ENCODE peak calls at places on chromosomes 13 and 19, in seven cellular contexts. W, Q, F, C, P, V and A are unnamed samples.
A peak's percentile ranks its signal among the peaks of the same experiment; 100 is the strongest.

GRCh38 chr13:63684822-63685221 is 2269.2 kb upstream of the PCDH20 start:
- DNase-seq in P (no peak), W (no peak), C (no peak), F (no peak), V (no peak), Q (no peak), A (no peak)

GRCh38 chr19:30871979-30872378 is 477.3 kb downstream of the TSHZ3 start:
- DNase-seq in V (no peak), W (no peak), F (no peak), P (no peak), C (no peak), Q (no peak), A (no peak)

GRCh38 chr19:42601811-42602443 is 7.2 kb upstream of the CEACAM8 start:
- DNase-seq in V (no peak), W (no peak), F (no peak), P (peak; percentile 42), Q (no peak), C (no peak), A (no peak)

GRCh38 chr19:49340865-49341718 is 5.9 kb downstream of the CD37 start:
- DNase-seq in W (no peak), F (no peak), P (no peak), Q (peak; percentile 41), C (no peak), V (peak; percentile 36), A (peak; percentile 63)

GRCh38 chr13:91868351-91868750 is 469.9 kb downstream of the GPC5 start:
- DNase-seq in C (no peak), Q (no peak), F (no peak), P (no peak), V (no peak), W (no peak), A (no peak)

GRCh38 chr13:43787518-43787891 is 733 bp upstream of the ENOX1 start:
- DNase-seq in V (no peak), Q (no peak), W (no peak), C (no peak), F (no peak), P (no peak), A (no peak)

GRCh38 chr13:21338156-21338555 is 120.9 kb downstream of the ZDHHC20 start:
- DNase-seq in C (no peak), Q (no peak), V (no peak), F (no peak), W (no peak), P (no peak), A (no peak)

GRCh38 chr19:16382775-16383543 is 58.3 kb downstream of the KLF2 start:
- DNase-seq in Q (peak; percentile 92), P (peak; percentile 93), W (peak; percentile 92), F (peak; percentile 87), C (peak; percentile 78), V (peak; percentile 84), A (peak; percentile 95)

GRCh38 chr13:108269601-108270328 is at the start of gene TNFSF13B:
- DNase-seq in C (peak; percentile 15), V (no peak), P (peak; percentile 1), Q (peak; percentile 66), W (no peak), F (peak; percentile 57), A (peak; percentile 62)

GRCh38 chr13:23681253-23681652 is 111.0 kb downstream of the TNFRSF19 start:
- DNase-seq in W (no peak), F (no peak), Q (no peak), C (no peak), V (no peak), P (no peak), A (no peak)

DNA sequence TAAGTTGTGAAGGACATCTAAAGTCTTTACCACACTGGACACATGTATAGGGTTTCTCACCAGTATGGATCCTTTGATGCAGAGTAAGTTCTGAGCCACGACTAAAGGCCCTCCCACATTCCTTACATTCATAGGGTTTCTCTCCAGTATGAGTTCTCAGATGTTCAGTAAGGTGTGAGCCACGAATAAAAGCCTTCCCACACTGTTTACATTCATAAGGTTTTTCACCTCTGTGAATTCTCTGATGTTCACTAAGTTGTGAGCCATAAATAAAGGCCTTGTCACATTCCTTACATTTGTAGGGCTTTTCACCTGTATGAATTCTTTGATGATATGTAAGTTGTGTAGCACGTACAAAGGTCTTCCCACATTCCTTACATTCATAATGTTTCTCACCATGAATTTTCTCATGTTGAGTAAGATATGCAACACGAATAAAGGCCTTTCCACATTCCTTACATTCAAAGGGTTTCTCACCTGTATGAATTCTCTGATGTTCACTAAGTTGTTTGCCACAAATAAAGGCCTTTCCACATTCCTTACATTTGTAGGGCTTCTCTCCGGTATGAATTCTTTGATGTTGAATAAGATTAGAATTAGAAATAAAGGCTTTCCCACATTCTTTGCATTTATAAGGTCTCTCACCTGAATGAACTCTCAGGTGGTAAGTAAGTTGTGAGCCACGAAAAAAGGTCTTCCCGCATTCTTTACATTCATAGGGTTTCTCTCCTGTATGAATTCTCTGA is 29.8 kb downstream of the ZNF571 start:
- DNase-seq in C (no peak), W (no peak), P (no peak), F (no peak), V (no peak), Q (no peak), A (no peak)
- H3K9me3 ChIP-seq in C (peaks cover 62% of the 10 kb centered on the region), W (peaks cover 35% of the 10 kb centered on the region), P (peaks cover 14% of the 10 kb centered on the region), F (peaks cover 100% of the 10 kb centered on the region), V (peaks cover 99% of the 10 kb centered on the region), Q (peaks cover 25% of the 10 kb centered on the region), A (peaks cover 60% of the 10 kb centered on the region)

GRCh38 chr19:53960886-53961285 is 1.9 kb upstream of the CACNG8 start:
- DNase-seq in P (no peak), V (no peak), C (no peak), W (no peak), Q (no peak), F (no peak), A (no peak)

GRCh38 chr19:53959176-53959757 is 3.5 kb upstream of the CACNG8 start:
- DNase-seq in W (no peak), P (no peak), V (no peak), F (no peak), C (peak; percentile 76), Q (no peak), A (no peak)

GRCh38 chr19:53960187-53960586 is 2.5 kb upstream of the CACNG8 start:
- DNase-seq in Q (no peak), P (no peak), W (no peak), C (peak; percentile 47), V (no peak), F (no peak), A (no peak)

GRCh38 chr19:53962887-53963435 is at the start of gene CACNG8:
- DNase-seq in P (no peak), C (peak; percentile 64), Q (no peak), F (no peak), V (no peak), W (no peak), A (no peak)

GRCh38 chr19:53961523-53962345 is 1.0 kb upstream of the CACNG8 start:
- DNase-seq in V (no peak), W (no peak), P (no peak), F (no peak), Q (no peak), C (peak; percentile 83), A (no peak)
- H3K4me3 ChIP-seq in V (no peak overlapping the region), W (no peak overlapping the region), P (peak overlapping the region; percentile 14), F (no peak overlapping the region), Q (no peak overlapping the region), C (peak overlapping the region; percentile 91), A (no peak overlapping the region)

GRCh38 chr19:57776764-57777296 is 7.4 kb downstream of the ZNF586 start:
- DNase-seq in W (no peak), P (no peak), F (no peak), Q (no peak), C (no peak), V (no peak), A (no peak)

GRCh38 chr19:57773488-57773887 is 4.0 kb downstream of the ZNF586 start:
- DNase-seq in P (no peak), F (no peak), V (no peak), W (no peak), Q (no peak), C (no peak), A (no peak)

GRCh38 chr19:57779220-57779845 is 9.9 kb downstream of the ZNF586 start:
- DNase-seq in V (no peak), P (no peak), W (no peak), C (no peak), Q (no peak), F (no peak), A (no peak)

GRCh38 chr19:57778358-57778757 is 8.9 kb downstream of the ZNF586 start:
- DNase-seq in C (no peak), F (no peak), W (no peak), P (no peak), V (no peak), Q (no peak), A (no peak)
- H3K9me3 ChIP-seq in C (peaks cover 4% of the 10 kb centered on the region), F (peaks cover 75% of the 10 kb centered on the region), W (peaks cover 92% of the 10 kb centered on the region), P (no peaks in the 10 kb centered on the region), V (peaks cover 92% of the 10 kb centered on the region), Q (peaks cover 37% of the 10 kb centered on the region), A (peaks cover 37% of the 10 kb centered on the region)

DNA sequence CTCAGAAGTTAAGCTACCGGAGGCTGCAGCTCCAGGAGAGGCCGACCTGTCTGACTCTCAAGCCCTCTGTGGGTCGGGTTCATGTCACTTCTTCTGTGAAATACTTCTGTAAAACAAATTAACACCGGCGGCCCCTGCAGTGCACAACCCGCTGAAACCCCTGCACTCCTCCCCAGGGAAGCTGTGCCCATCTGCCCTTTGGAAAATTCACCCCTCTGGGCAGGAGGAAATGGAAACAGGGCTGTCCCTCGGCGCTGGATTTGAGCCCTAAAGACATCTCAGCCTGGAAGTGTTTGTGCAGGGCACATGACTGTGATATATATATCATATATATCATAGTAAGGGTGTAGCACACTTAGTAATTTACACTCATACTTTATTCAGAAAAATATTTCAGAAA is 415.3 kb downstream of the IRS2 start:
- DNase-seq in F (no peak), C (peak; percentile 18), Q (no peak), P (no peak), V (no peak), W (no peak), A (no peak)
- H3K4me3 ChIP-seq in F (no peak overlapping the region), C (no peak overlapping the region), Q (no peak overlapping the region), P (no peak overlapping the region), V (no peak overlapping the region), W (no peak overlapping the region), A (no peak overlapping the region)